ENCODE peak calls at places on chromosomes 12 and 14, in six cellular contexts. One of them, this sample, is unnamed.

GRCh38 chr14:69096766-69097475 is 56.0 kb downstream of the DCAF5 start:
- DNase-seq in colonic mucosa: no peak
- DNase-seq in kidney epithelial cell: no peak
- DNase-seq in progenitor cell of endocrine pancreas: no peak
- DNase-seq in stomach: no peak
- DNase-seq in cardiac muscle cell: no peak
- DNase-seq in this sample: no peak

GRCh38 chr14:64279719-64280668 is 14.2 kb downstream of the ESR2 start:
- DNase-seq in colonic mucosa: no peak
- DNase-seq in kidney epithelial cell: no peak
- DNase-seq in progenitor cell of endocrine pancreas: no peak
- DNase-seq in stomach: peak; percentile 28
- DNase-seq in cardiac muscle cell: no peak
- DNase-seq in this sample: no peak

GRCh38 chr14:55689971-55690871 is 110.2 kb downstream of the KTN1 start:
- DNase-seq in colonic mucosa: no peak
- DNase-seq in kidney epithelial cell: no peak
- DNase-seq in progenitor cell of endocrine pancreas: no peak
- DNase-seq in stomach: no peak
- DNase-seq in cardiac muscle cell: no peak
- DNase-seq in this sample: no peak

GRCh38 chr14:96324219-96324618 is 38.9 kb downstream of the ATG2B start:
- DNase-seq in colonic mucosa: no peak
- DNase-seq in kidney epithelial cell: no peak
- DNase-seq in progenitor cell of endocrine pancreas: no peak
- DNase-seq in stomach: no peak
- DNase-seq in cardiac muscle cell: no peak
- DNase-seq in this sample: no peak

GRCh38 chr12:50458606-50459005 is 46.2 kb upstream of the DIP2B start:
- DNase-seq in colonic mucosa: no peak
- DNase-seq in kidney epithelial cell: peak; percentile 4
- DNase-seq in progenitor cell of endocrine pancreas: no peak
- DNase-seq in stomach: no peak
- DNase-seq in cardiac muscle cell: no peak
- DNase-seq in this sample: no peak

GRCh38 chr12:88153959-88154358 is 11.9 kb downstream of the TMTC3 start:
- DNase-seq in colonic mucosa: no peak
- DNase-seq in kidney epithelial cell: no peak
- DNase-seq in progenitor cell of endocrine pancreas: no peak
- DNase-seq in stomach: no peak
- DNase-seq in cardiac muscle cell: peak; percentile 23
- DNase-seq in this sample: peak; percentile 46

GRCh38 chr14:29521526-29522137 is 406.0 kb downstream of the PRKD1 start:
- DNase-seq in colonic mucosa: no peak
- DNase-seq in kidney epithelial cell: no peak
- DNase-seq in progenitor cell of endocrine pancreas: no peak
- DNase-seq in stomach: no peak
- DNase-seq in cardiac muscle cell: peak; percentile 20
- DNase-seq in this sample: peak; percentile 37

GRCh38 chr14:60760648-60761364 is 26.2 kb downstream of the MNAT1 start:
- DNase-seq in colonic mucosa: no peak
- DNase-seq in kidney epithelial cell: no peak
- DNase-seq in progenitor cell of endocrine pancreas: no peak
- DNase-seq in stomach: no peak
- DNase-seq in cardiac muscle cell: no peak
- DNase-seq in this sample: peak; percentile 66

GRCh38 chr12:29889737-29890136 is 106.0 kb upstream of the TMTC1 start:
- DNase-seq in colonic mucosa: peak; percentile 41
- DNase-seq in kidney epithelial cell: no peak
- DNase-seq in progenitor cell of endocrine pancreas: peak; percentile 37
- DNase-seq in stomach: peak; percentile 55
- DNase-seq in cardiac muscle cell: peak; percentile 64
- DNase-seq in this sample: peak; percentile 77

GRCh38 chr12:50390284-50390683 is 6.1 kb downstream of the FAM186A start:
- DNase-seq in colonic mucosa: no peak
- DNase-seq in kidney epithelial cell: peak; percentile 84
- DNase-seq in progenitor cell of endocrine pancreas: no peak
- DNase-seq in stomach: no peak
- DNase-seq in cardiac muscle cell: no peak
- DNase-seq in this sample: peak; percentile 93

GRCh38 chr12:17076335-17076734 is 470.4 kb upstream of the LMO3 start:
- DNase-seq in colonic mucosa: no peak
- DNase-seq in kidney epithelial cell: no peak
- DNase-seq in progenitor cell of endocrine pancreas: no peak
- DNase-seq in stomach: no peak
- DNase-seq in cardiac muscle cell: no peak
- DNase-seq in this sample: no peak

GRCh38 chr12:6461401-6462233 is 8.9 kb downstream of the VAMP1 start:
- DNase-seq in colonic mucosa: peak; percentile 58
- DNase-seq in kidney epithelial cell: no peak
- DNase-seq in progenitor cell of endocrine pancreas: no peak
- DNase-seq in stomach: peak; percentile 62
- DNase-seq in cardiac muscle cell: no peak
- DNase-seq in this sample: no peak

GRCh38 chr12:102406033-102406584 is 74.3 kb downstream of the IGF1 start:
- DNase-seq in colonic mucosa: peak; percentile 28
- DNase-seq in kidney epithelial cell: no peak
- DNase-seq in progenitor cell of endocrine pancreas: no peak
- DNase-seq in stomach: peak; percentile 45
- DNase-seq in cardiac muscle cell: no peak
- DNase-seq in this sample: peak; percentile 89

GRCh38 chr12:57128519-57129247 is 400 bp downstream of the LRP1 start:
- DNase-seq in colonic mucosa: peak; percentile 31
- DNase-seq in kidney epithelial cell: no peak
- DNase-seq in progenitor cell of endocrine pancreas: no peak
- DNase-seq in stomach: no peak
- DNase-seq in cardiac muscle cell: peak; percentile 39
- DNase-seq in this sample: no peak

GRCh38 chr12:53928054-53928879 is 10.4 kb upstream of the HOXC13 start:
- DNase-seq in colonic mucosa: no peak
- DNase-seq in kidney epithelial cell: no peak
- DNase-seq in progenitor cell of endocrine pancreas: no peak
- DNase-seq in stomach: no peak
- DNase-seq in cardiac muscle cell: no peak
- DNase-seq in this sample: no peak

GRCh38 chr12:34397591-34398365 is 375.5 kb downstream of the ALG10 start:
- DNase-seq in colonic mucosa: peak; percentile 11
- DNase-seq in kidney epithelial cell: no peak
- DNase-seq in progenitor cell of endocrine pancreas: peak; percentile 6
- DNase-seq in stomach: peak; percentile 17
- DNase-seq in cardiac muscle cell: no peak
- DNase-seq in this sample: no peak

GRCh38 chr12:64556231-64556630 is 54.1 kb upstream of the RASSF3 start:
- DNase-seq in colonic mucosa: no peak
- DNase-seq in kidney epithelial cell: no peak
- DNase-seq in progenitor cell of endocrine pancreas: no peak
- DNase-seq in stomach: no peak
- DNase-seq in cardiac muscle cell: no peak
- DNase-seq in this sample: no peak

GRCh38 chr14:72741836-72742681 is 151.8 kb downstream of the DPF3 start:
- DNase-seq in colonic mucosa: peak; percentile 12
- DNase-seq in kidney epithelial cell: no peak
- DNase-seq in progenitor cell of endocrine pancreas: no peak
- DNase-seq in stomach: peak; percentile 13
- DNase-seq in cardiac muscle cell: peak; percentile 39
- DNase-seq in this sample: no peak

GRCh38 chr12:17661250-17661649 is 428.7 kb downstream of the RERGL start:
- DNase-seq in colonic mucosa: no peak
- DNase-seq in kidney epithelial cell: no peak
- DNase-seq in progenitor cell of endocrine pancreas: no peak
- DNase-seq in stomach: no peak
- DNase-seq in cardiac muscle cell: no peak
- DNase-seq in this sample: peak; percentile 6

GRCh38 chr14:53285064-53285463 is 131.9 kb upstream of the DDHD1 start:
- DNase-seq in colonic mucosa: no peak
- DNase-seq in kidney epithelial cell: no peak
- DNase-seq in progenitor cell of endocrine pancreas: no peak
- DNase-seq in stomach: no peak
- DNase-seq in cardiac muscle cell: no peak
- DNase-seq in this sample: no peak

GRCh38 chr12:26122681-26123481 is 2.0 kb downstream of the BHLHE41 start:
- DNase-seq in colonic mucosa: peak; percentile 79
- DNase-seq in kidney epithelial cell: peak; percentile 25
- DNase-seq in progenitor cell of endocrine pancreas: peak; percentile 62
- DNase-seq in stomach: peak; percentile 55
- DNase-seq in cardiac muscle cell: peak; percentile 63
- DNase-seq in this sample: peak; percentile 70

GRCh38 chr14:35944847-35945246 is 118.7 kb downstream of the BRMS1L start:
- DNase-seq in colonic mucosa: peak; percentile 37
- DNase-seq in kidney epithelial cell: no peak
- DNase-seq in progenitor cell of endocrine pancreas: no peak
- DNase-seq in stomach: no peak
- DNase-seq in cardiac muscle cell: no peak
- DNase-seq in this sample: peak; percentile 21

GRCh38 chr12:19856389-19856788 is 417.1 kb downstream of the AEBP2 start:
- DNase-seq in colonic mucosa: no peak
- DNase-seq in kidney epithelial cell: no peak
- DNase-seq in progenitor cell of endocrine pancreas: no peak
- DNase-seq in stomach: no peak
- DNase-seq in cardiac muscle cell: no peak
- DNase-seq in this sample: no peak

GRCh38 chr12:125734137-125734536 is 668.9 kb downstream of the AACS start:
- DNase-seq in colonic mucosa: no peak
- DNase-seq in kidney epithelial cell: no peak
- DNase-seq in progenitor cell of endocrine pancreas: no peak
- DNase-seq in stomach: no peak
- DNase-seq in cardiac muscle cell: no peak
- DNase-seq in this sample: peak; percentile 10

GRCh38 chr12:90484130-90484529 is 470.8 kb downstream of the CCER1 start:
- DNase-seq in colonic mucosa: no peak
- DNase-seq in kidney epithelial cell: no peak
- DNase-seq in progenitor cell of endocrine pancreas: no peak
- DNase-seq in stomach: no peak
- DNase-seq in cardiac muscle cell: peak; percentile 72
- DNase-seq in this sample: no peak

GRCh38 chr12:114658002-114658441 is 26.0 kb downstream of the TBX3 start:
- DNase-seq in colonic mucosa: no peak
- DNase-seq in kidney epithelial cell: no peak
- DNase-seq in progenitor cell of endocrine pancreas: no peak
- DNase-seq in stomach: no peak
- DNase-seq in cardiac muscle cell: no peak
- DNase-seq in this sample: no peak

GRCh38 chr14:105859717-105860614 is 333.6 kb downstream of the TMEM121 start:
- DNase-seq in colonic mucosa: no peak
- DNase-seq in kidney epithelial cell: no peak
- DNase-seq in progenitor cell of endocrine pancreas: no peak
- DNase-seq in stomach: peak; percentile 25
- DNase-seq in cardiac muscle cell: no peak
- DNase-seq in this sample: no peak

GRCh38 chr14:88164906-88165534 is 158.0 kb downstream of the KCNK10 start:
- DNase-seq in colonic mucosa: no peak
- DNase-seq in kidney epithelial cell: no peak
- DNase-seq in progenitor cell of endocrine pancreas: no peak
- DNase-seq in stomach: no peak
- DNase-seq in cardiac muscle cell: no peak
- DNase-seq in this sample: no peak

GRCh38 chr14:53124778-53125177 is 28.3 kb downstream of the DDHD1 start:
- DNase-seq in colonic mucosa: no peak
- DNase-seq in kidney epithelial cell: no peak
- DNase-seq in progenitor cell of endocrine pancreas: no peak
- DNase-seq in stomach: no peak
- DNase-seq in cardiac muscle cell: no peak
- DNase-seq in this sample: peak; percentile 8

GRCh38 chr12:109968032-109968420 is 28.1 kb downstream of the GIT2 start:
- DNase-seq in colonic mucosa: no peak
- DNase-seq in kidney epithelial cell: no peak
- DNase-seq in progenitor cell of endocrine pancreas: no peak
- DNase-seq in stomach: no peak
- DNase-seq in cardiac muscle cell: no peak
- DNase-seq in this sample: no peak
- TF ChIP-seq CTCF in colonic mucosa: no peak
- TF ChIP-seq CTCF in kidney epithelial cell: no peak
- TF ChIP-seq CTCF in progenitor cell of endocrine pancreas: no peak
- TF ChIP-seq CTCF in stomach: no peak
- TF ChIP-seq CTCF in cardiac muscle cell: no peak
- TF ChIP-seq CTCF in this sample: no peak

GRCh38 chr12:3295648-3296408 is 195.2 kb upstream of the PRMT8 start:
- DNase-seq in colonic mucosa: no peak
- DNase-seq in kidney epithelial cell: no peak
- DNase-seq in progenitor cell of endocrine pancreas: no peak
- DNase-seq in stomach: peak; percentile 29
- DNase-seq in cardiac muscle cell: no peak
- DNase-seq in this sample: no peak
- TF ChIP-seq CTCF in colonic mucosa: no peak
- TF ChIP-seq CTCF in kidney epithelial cell: no peak
- TF ChIP-seq CTCF in progenitor cell of endocrine pancreas: no peak
- TF ChIP-seq CTCF in stomach: no peak
- TF ChIP-seq CTCF in cardiac muscle cell: no peak
- TF ChIP-seq CTCF in this sample: no peak

DNA sequence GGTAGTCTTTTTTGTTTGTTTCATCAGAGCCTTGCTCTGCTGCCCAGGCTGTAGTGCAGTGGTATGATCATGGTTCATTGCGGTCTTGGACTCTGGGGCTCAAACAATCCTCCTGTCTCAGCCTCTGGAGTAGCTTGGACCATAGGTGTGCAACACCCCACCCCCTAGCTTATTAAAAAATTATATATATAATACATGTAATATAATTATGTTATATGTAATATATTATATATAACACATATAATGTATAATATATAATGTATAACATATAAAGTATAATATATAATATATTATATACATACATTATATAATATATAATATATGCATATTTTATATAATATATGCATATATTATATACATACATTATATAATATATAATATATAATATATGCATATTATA is 21.8 kb downstream of the LHX5 start:
- DNase-seq in colonic mucosa: no peak
- DNase-seq in kidney epithelial cell: no peak
- DNase-seq in progenitor cell of endocrine pancreas: no peak
- DNase-seq in stomach: no peak
- DNase-seq in cardiac muscle cell: no peak
- DNase-seq in this sample: no peak
- TF ChIP-seq CTCF in colonic mucosa: no peak
- TF ChIP-seq CTCF in kidney epithelial cell: no peak
- TF ChIP-seq CTCF in progenitor cell of endocrine pancreas: no peak
- TF ChIP-seq CTCF in stomach: no peak
- TF ChIP-seq CTCF in cardiac muscle cell: no peak
- TF ChIP-seq CTCF in this sample: no peak

GRCh38 chr14:20692111-20692751 is 3.7 kb downstream of the ANG start:
- DNase-seq in colonic mucosa: no peak
- DNase-seq in kidney epithelial cell: no peak
- DNase-seq in progenitor cell of endocrine pancreas: no peak
- DNase-seq in stomach: no peak
- DNase-seq in cardiac muscle cell: no peak
- DNase-seq in this sample: no peak

GRCh38 chr14:20697273-20698017 is 8.9 kb downstream of the ANG start:
- DNase-seq in colonic mucosa: peak; percentile 80
- DNase-seq in kidney epithelial cell: no peak
- DNase-seq in progenitor cell of endocrine pancreas: peak; percentile 56
- DNase-seq in stomach: peak; percentile 79
- DNase-seq in cardiac muscle cell: peak; percentile 68
- DNase-seq in this sample: peak; percentile 78

GRCh38 chr14:20698934-20699333 is 10.4 kb downstream of the ANG start:
- DNase-seq in colonic mucosa: no peak
- DNase-seq in kidney epithelial cell: no peak
- DNase-seq in progenitor cell of endocrine pancreas: no peak
- DNase-seq in stomach: no peak
- DNase-seq in cardiac muscle cell: no peak
- DNase-seq in this sample: no peak

GRCh38 chr14:20696776-20697175 is 8.2 kb downstream of the ANG start:
- DNase-seq in colonic mucosa: no peak
- DNase-seq in kidney epithelial cell: no peak
- DNase-seq in progenitor cell of endocrine pancreas: no peak
- DNase-seq in stomach: no peak
- DNase-seq in cardiac muscle cell: no peak
- DNase-seq in this sample: no peak

GRCh38 chr14:20698018-20698329 is 9.4 kb downstream of the ANG start:
- DNase-seq in colonic mucosa: no peak
- DNase-seq in kidney epithelial cell: no peak
- DNase-seq in progenitor cell of endocrine pancreas: no peak
- DNase-seq in stomach: no peak
- DNase-seq in cardiac muscle cell: no peak
- DNase-seq in this sample: no peak
- TF ChIP-seq CTCF in colonic mucosa: no peak
- TF ChIP-seq CTCF in kidney epithelial cell: no peak
- TF ChIP-seq CTCF in progenitor cell of endocrine pancreas: no peak
- TF ChIP-seq CTCF in stomach: no peak
- TF ChIP-seq CTCF in cardiac muscle cell: no peak
- TF ChIP-seq CTCF in this sample: no peak

This sample was measured in MCF 10A.